ENCODE peak calls at places on chromosome 7, in five cellular contexts. One of them, this sample, is unnamed.

GRCh38 chr7:98097042-98097645 is 9.5 kb upstream of the LMTK2 start:
- DNase-seq in GM12878: no peak
- DNase-seq in HepG2: no peak
- DNase-seq in K562: no peak
- DNase-seq in H1: no peak
- DNase-seq in this sample: no peak

GRCh38 chr7:7816084-7816483 is 97.7 kb upstream of the RPA3 start:
- DNase-seq in GM12878: peak
- DNase-seq in HepG2: no peak
- DNase-seq in K562: no peak
- DNase-seq in H1: no peak
- DNase-seq in this sample: no peak

GRCh38 chr7:27091125-27091524 is 4.7 kb downstream of the HOXA1 start:
- DNase-seq in GM12878: no peak
- DNase-seq in HepG2: peak
- DNase-seq in K562: no peak
- DNase-seq in H1: no peak
- DNase-seq in this sample: no peak

GRCh38 chr7:132321387-132321786 is 254.9 kb downstream of the PLXNA4 start:
- DNase-seq in GM12878: no peak
- DNase-seq in HepG2: no peak
- DNase-seq in K562: no peak
- DNase-seq in H1: no peak
- DNase-seq in this sample: no peak

GRCh38 chr7:4799508-4800268 is 24.3 kb downstream of the AP5Z1 start:
- DNase-seq in GM12878: no peak
- DNase-seq in HepG2: no peak
- DNase-seq in K562: peak
- DNase-seq in H1: no peak
- DNase-seq in this sample: no peak

GRCh38 chr7:42236266-42237161 is 495 bp downstream of the GLI3 start:
- DNase-seq in GM12878: no peak
- DNase-seq in HepG2: no peak
- DNase-seq in K562: no peak
- DNase-seq in H1: peak
- DNase-seq in this sample: peak

GRCh38 chr7:103821105-103821504 is 168.4 kb downstream of the RELN start:
- DNase-seq in GM12878: no peak
- DNase-seq in HepG2: no peak
- DNase-seq in K562: no peak
- DNase-seq in H1: no peak
- DNase-seq in this sample: no peak

GRCh38 chr7:32045228-32045627 is 25.0 kb downstream of the PDE1C start:
- DNase-seq in GM12878: no peak
- DNase-seq in HepG2: no peak
- DNase-seq in K562: no peak
- DNase-seq in H1: no peak
- DNase-seq in this sample: no peak

GRCh38 chr7:3083350-3083749 is 39.7 kb upstream of the CARD11 start:
- DNase-seq in GM12878: no peak
- DNase-seq in HepG2: no peak
- DNase-seq in K562: no peak
- DNase-seq in H1: no peak
- DNase-seq in this sample: no peak

GRCh38 chr7:55245271-55245723 is 119.8 kb upstream of the LANCL2 start:
- DNase-seq in GM12878: no peak
- DNase-seq in HepG2: peak
- DNase-seq in K562: no peak
- DNase-seq in H1: no peak
- DNase-seq in this sample: no peak

GRCh38 chr7:77226357-77226839 is 26.8 kb upstream of the FGL2 start:
- DNase-seq in GM12878: no peak
- DNase-seq in HepG2: no peak
- DNase-seq in K562: no peak
- DNase-seq in H1: no peak
- DNase-seq in this sample: no peak

GRCh38 chr7:74199551-74200355 is 10.1 kb upstream of the LAT2 start:
- DNase-seq in GM12878: no peak
- DNase-seq in HepG2: no peak
- DNase-seq in K562: no peak
- DNase-seq in H1: no peak
- DNase-seq in this sample: no peak

GRCh38 chr7:151299940-151300665 is 41.5 kb upstream of the NUB1 start:
- DNase-seq in GM12878: no peak
- DNase-seq in HepG2: no peak
- DNase-seq in K562: no peak
- DNase-seq in H1: no peak
- DNase-seq in this sample: no peak

GRCh38 chr7:150367187-150367510 is 1.5 kb upstream of the REPIN1 start:
- DNase-seq in GM12878: no peak
- DNase-seq in HepG2: no peak
- DNase-seq in K562: no peak
- DNase-seq in H1: no peak
- DNase-seq in this sample: no peak

GRCh38 chr7:20438665-20439376 is 108.1 kb downstream of the ITGB8 start:
- DNase-seq in GM12878: peak
- DNase-seq in HepG2: no peak
- DNase-seq in K562: no peak
- DNase-seq in H1: no peak
- DNase-seq in this sample: no peak

GRCh38 chr7:561631-562393 is 42.2 kb upstream of the PDGFA start:
- DNase-seq in GM12878: no peak
- DNase-seq in HepG2: no peak
- DNase-seq in K562: no peak
- DNase-seq in H1: no peak
- DNase-seq in this sample: no peak

GRCh38 chr7:158124671-158125079 is 462.9 kb downstream of the PTPRN2 start:
- DNase-seq in GM12878: no peak
- DNase-seq in HepG2: no peak
- DNase-seq in K562: no peak
- DNase-seq in H1: no peak
- DNase-seq in this sample: no peak

GRCh38 chr7:44921607-44922350 is 36.4 kb upstream of the PURB start:
- DNase-seq in GM12878: peak
- DNase-seq in HepG2: peak
- DNase-seq in K562: peak
- DNase-seq in H1: peak
- DNase-seq in this sample: peak

GRCh38 chr7:20219446-20220292 is 2.5 kb upstream of the MACC1 start:
- DNase-seq in GM12878: peak
- DNase-seq in HepG2: peak
- DNase-seq in K562: peak
- DNase-seq in H1: no peak
- DNase-seq in this sample: peak

GRCh38 chr7:26657139-26657753 is 207.1 kb downstream of the SKAP2 start:
- DNase-seq in GM12878: no peak
- DNase-seq in HepG2: no peak
- DNase-seq in K562: no peak
- DNase-seq in H1: no peak
- DNase-seq in this sample: no peak

GRCh38 chr7:102814025-102814471 is 65.2 kb downstream of the FAM185A start:
- DNase-seq in GM12878: no peak
- DNase-seq in HepG2: no peak
- DNase-seq in K562: no peak
- DNase-seq in H1: no peak
- DNase-seq in this sample: no peak
- TF ChIP-seq ATF2 in GM12878: no peak
- TF ChIP-seq ATF2 in HepG2: no peak
- TF ChIP-seq ATF2 in K562: no peak
- TF ChIP-seq ATF2 in H1: no peak
- TF ChIP-seq ATF2 in this sample: no peak

DNA sequence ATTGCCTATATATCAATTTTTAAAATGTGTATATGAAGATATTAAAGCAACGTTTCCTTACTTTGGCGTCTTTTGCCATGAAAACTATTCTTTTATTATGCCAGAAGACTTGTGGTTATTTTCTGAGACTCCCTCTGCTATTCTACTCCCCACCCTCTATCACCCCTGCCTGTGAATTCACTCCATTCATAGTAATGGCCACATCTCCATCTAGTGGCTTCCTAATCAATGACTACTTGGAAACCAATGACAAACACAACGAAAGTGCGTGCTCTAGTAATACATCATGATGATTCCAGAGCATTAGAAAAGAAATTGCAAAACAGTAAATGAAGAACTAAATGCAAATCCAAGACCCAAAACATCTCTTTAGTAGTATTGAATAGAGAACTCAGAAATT is 186.7 kb upstream of the HGF start:
- DNase-seq in GM12878: peak
- DNase-seq in HepG2: peak
- DNase-seq in K562: peak
- DNase-seq in H1: no peak
- DNase-seq in this sample: no peak
- TF ChIP-seq USF2 in GM12878: no peak
- TF ChIP-seq USF2 in HepG2: no peak
- TF ChIP-seq USF2 in K562: no peak
- TF ChIP-seq USF2 in H1: no peak
- TF ChIP-seq USF2 in this sample: no peak

GRCh38 chr7:30970594-30971094 is 6.9 kb downstream of the GHRHR start:
- DNase-seq in GM12878: no peak
- DNase-seq in HepG2: no peak
- DNase-seq in K562: no peak
- DNase-seq in H1: no peak
- DNase-seq in this sample: peak
- TF ChIP-seq ATF2 in GM12878: no peak
- TF ChIP-seq ATF2 in HepG2: no peak
- TF ChIP-seq ATF2 in K562: no peak
- TF ChIP-seq ATF2 in H1: no peak
- TF ChIP-seq ATF2 in this sample: no peak

DNA sequence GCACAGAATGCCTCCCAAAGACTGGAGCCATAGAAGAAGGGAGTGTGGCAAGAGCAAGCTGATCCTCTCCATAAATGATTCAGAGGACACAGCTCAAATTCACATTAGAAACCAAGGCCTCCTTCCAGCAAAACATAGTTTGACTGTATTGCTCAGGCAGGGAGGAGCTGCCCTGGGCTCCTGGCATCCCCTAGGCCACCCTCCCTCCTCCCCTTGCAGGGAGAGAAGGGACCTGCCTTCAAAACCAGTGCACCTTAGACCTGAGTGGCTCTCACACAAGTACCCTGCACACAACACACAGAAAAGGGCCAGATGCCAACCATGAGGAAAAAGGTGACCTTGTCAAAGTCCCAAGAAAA is 64.7 kb downstream of the CREB3L2 start:
- DNase-seq in GM12878: no peak
- DNase-seq in HepG2: no peak
- DNase-seq in K562: no peak
- DNase-seq in H1: no peak
- DNase-seq in this sample: no peak
- TF ChIP-seq USF2 in GM12878: no peak
- TF ChIP-seq USF2 in HepG2: no peak
- TF ChIP-seq USF2 in K562: no peak
- TF ChIP-seq USF2 in H1: no peak
- TF ChIP-seq USF2 in this sample: no peak

GRCh38 chr7:37942934-37943610 is 22.6 kb downstream of the EPDR1 start:
- DNase-seq in GM12878: peak
- DNase-seq in HepG2: peak
- DNase-seq in K562: no peak
- DNase-seq in H1: peak
- DNase-seq in this sample: peak
- TF ChIP-seq ATF2 in GM12878: no peak
- TF ChIP-seq ATF2 in HepG2: peak
- TF ChIP-seq ATF2 in K562: no peak
- TF ChIP-seq ATF2 in H1: no peak
- TF ChIP-seq ATF2 in this sample: no peak

DNA sequence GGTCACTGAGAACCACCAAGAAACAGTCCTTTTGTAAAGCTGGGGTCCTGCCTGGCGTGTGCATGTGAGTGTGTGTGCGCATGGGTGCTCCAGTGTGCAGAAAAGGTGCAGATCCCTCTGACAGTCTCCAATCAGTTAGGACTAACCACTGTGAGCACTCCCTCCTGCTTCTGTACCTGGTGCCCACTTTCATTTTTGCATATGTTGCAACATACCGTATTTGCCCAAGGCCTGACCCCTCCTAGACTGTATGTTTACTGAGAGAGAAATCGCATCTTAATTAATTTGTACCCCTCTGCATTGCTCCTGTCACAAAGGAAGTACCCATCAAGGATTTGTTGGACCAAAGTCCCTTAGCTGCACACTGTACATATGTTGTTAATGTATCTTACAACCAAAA is 16.7 kb downstream of the PAXIP1 start:
- DNase-seq in GM12878: no peak
- DNase-seq in HepG2: no peak
- DNase-seq in K562: no peak
- DNase-seq in H1: no peak
- DNase-seq in this sample: no peak
- TF ChIP-seq USF2 in GM12878: no peak
- TF ChIP-seq USF2 in HepG2: no peak
- TF ChIP-seq USF2 in K562: no peak
- TF ChIP-seq USF2 in H1: no peak
- TF ChIP-seq USF2 in this sample: no peak

GRCh38 chr7:36601596-36601995 is 122.7 kb downstream of the AOAH start:
- DNase-seq in GM12878: no peak
- DNase-seq in HepG2: no peak
- DNase-seq in K562: no peak
- DNase-seq in H1: peak
- DNase-seq in this sample: no peak
- TF ChIP-seq ATF2 in GM12878: no peak
- TF ChIP-seq ATF2 in HepG2: no peak
- TF ChIP-seq ATF2 in K562: no peak
- TF ChIP-seq ATF2 in H1: no peak
- TF ChIP-seq ATF2 in this sample: no peak

GRCh38 chr7:101666751-101667150 is 37.7 kb upstream of the MYL10 start:
- DNase-seq in GM12878: no peak
- DNase-seq in HepG2: no peak
- DNase-seq in K562: no peak
- DNase-seq in H1: no peak
- DNase-seq in this sample: no peak
- TF ChIP-seq USF2 in GM12878: no peak
- TF ChIP-seq USF2 in HepG2: no peak
- TF ChIP-seq USF2 in K562: no peak
- TF ChIP-seq USF2 in H1: no peak
- TF ChIP-seq USF2 in this sample: no peak

GRCh38 chr7:96415293-96415940 is 93.5 kb upstream of the SLC25A13 start:
- DNase-seq in GM12878: no peak
- DNase-seq in HepG2: peak
- DNase-seq in K562: no peak
- DNase-seq in H1: peak
- DNase-seq in this sample: peak
- TF ChIP-seq ATF2 in GM12878: no peak
- TF ChIP-seq ATF2 in HepG2: peak
- TF ChIP-seq ATF2 in K562: no peak
- TF ChIP-seq ATF2 in H1: no peak
- TF ChIP-seq ATF2 in this sample: no peak

This sample was measured in WTC11.